ENCODE peak calls at places on chromosomes 4 and X, in four cellular contexts. W is ovary, H is GM12865, N is BE2C. U is an unnamed sample.
A peak's percentile ranks its signal among the peaks of the same experiment; 100 is the strongest.

GRCh38 chr4:41660350-41660749 is 88.2 kb downstream of the PHOX2B start:
- DNase-seq in W (no peak), H (no peak), N (no peak), U (no peak)

GRCh38 chr4:25694466-25694865 is 38.8 kb downstream of the SLC34A2 start:
- DNase-seq in H (no peak), N (no peak), W (no peak), U (no peak)

GRCh38 chr4:98744372-98745150 is 86.2 kb upstream of the TSPAN5 start:
- DNase-seq in H (no peak), N (no peak), W (no peak), U (no peak)

GRCh38 chrX:136589966-136590365 is 58.0 kb downstream of the VGLL1 start:
- DNase-seq in H (no peak), N (no peak), W (no peak), U (no peak)

GRCh38 chr4:24642941-24643628 is 58.7 kb upstream of the DHX15 start:
- DNase-seq in H (no peak), N (no peak), W (no peak), U (no peak)

GRCh38 chr4:185933078-185933581 is 121.1 kb upstream of the SORBS2 start:
- DNase-seq in W (no peak), N (peak; percentile 52), H (no peak), U (peak; percentile 23)

GRCh38 chr4:126604273-126604867 is 1028.4 kb upstream of the INTU start:
- DNase-seq in H (peak; percentile 29), W (no peak), N (peak; percentile 47), U (no peak)

GRCh38 chr4:40844261-40844660 is 94.5 kb downstream of the NSUN7 start:
- DNase-seq in N (no peak), H (no peak), W (no peak), U (no peak)

GRCh38 chr4:116925900-116926457 is 159.4 kb downstream of the TRAM1L1 start:
- DNase-seq in N (peak; percentile 13), W (no peak), H (no peak), U (peak; percentile 19)

GRCh38 chrX:12440245-12440644 is 302.0 kb downstream of the FRMPD4 start:
- DNase-seq in H (no peak), N (no peak), W (no peak), U (no peak)

GRCh38 chrX:100316987-100317386 is 93.1 kb downstream of the PCDH19 start:
- DNase-seq in N (no peak), H (no peak), W (no peak), U (no peak)

GRCh38 chr4:105607876-105608275 is 55.5 kb downstream of the ARHGEF38 start:
- DNase-seq in H (no peak), W (no peak), N (no peak), U (no peak)

GRCh38 chr4:47528651-47529050 is 43.6 kb downstream of the ATP10D start:
- DNase-seq in H (no peak), N (no peak), W (no peak), U (no peak)

GRCh38 chr4:37533286-37534033 is 152.7 kb downstream of the RELL1 start:
- DNase-seq in W (no peak), H (no peak), N (no peak), U (no peak)

GRCh38 chr4:52173470-52174055 is 122.5 kb downstream of the SPATA18 start:
- DNase-seq in W (peak; percentile 35), H (no peak), N (no peak), U (peak; percentile 83)

GRCh38 chrX:132270699-132271098 is 51.5 kb upstream of the RAP2C start:
- DNase-seq in N (no peak), H (no peak), W (no peak), U (peak; percentile 64)

GRCh38 chr4:25330905-25331816 is 18.6 kb downstream of the ZCCHC4 start:
- DNase-seq in H (peak; percentile 31), N (no peak), W (no peak), U (no peak)

GRCh38 chr4:125666635-125667034 is 351.9 kb downstream of the FAT4 start:
- DNase-seq in N (no peak), H (no peak), W (no peak), U (no peak)

GRCh38 chr4:1871471-1872021 is 353 bp downstream of the NSD2 start:
- DNase-seq in W (peak; percentile 59), H (no peak), N (no peak), U (no peak)

GRCh38 chr4:9771069-9771468 is 10.4 kb upstream of the DRD5 start:
- DNase-seq in W (no peak), H (no peak), N (no peak), U (no peak)

GRCh38 chr4:181569553-181569952 is 673.6 kb upstream of the TENM3 start:
- DNase-seq in W (no peak), N (no peak), H (peak; percentile 36), U (no peak)

GRCh38 chrX:103211012-103211715 is 3.7 kb upstream of the BEX4 start:
- DNase-seq in H (peak; percentile 36), W (peak; percentile 36), N (peak; percentile 50), U (no peak)

GRCh38 chr4:113832795-113833194 is 71.3 kb upstream of the CAMK2D start:
- DNase-seq in W (no peak), H (no peak), N (no peak), U (no peak)

GRCh38 chrX:40996886-40997530 is 88.2 kb upstream of the USP9X start:
- DNase-seq in H (peak; percentile 31), W (no peak), N (peak; percentile 17), U (no peak)
- H3K4me3 ChIP-seq in H (no peak overlapping the region), W (no peak overlapping the region), N (peak overlapping the region; percentile 38), U (peak overlapping the region; percentile 29)

GRCh38 chr4:76590847-76591281 is 155.8 kb downstream of the SHROOM3 start:
- DNase-seq in N (no peak), H (no peak), W (no peak), U (no peak)

GRCh38 chr4:76589402-76589801 is 154.4 kb downstream of the SHROOM3 start:
- DNase-seq in N (no peak), W (no peak), H (no peak), U (no peak)

GRCh38 chr4:76589872-76590846 is 155.1 kb downstream of the SHROOM3 start:
- DNase-seq in H (no peak), W (no peak), N (no peak), U (peak; percentile 26)

GRCh38 chr4:76585897-76586360 is 150.9 kb downstream of the SHROOM3 start:
- DNase-seq in W (no peak), H (peak; percentile 84), N (no peak), U (peak; percentile 88)

GRCh38 chr4:76588268-76588667 is 153.2 kb downstream of the SHROOM3 start:
- DNase-seq in W (no peak), H (no peak), N (no peak), U (no peak)
- H3K4me3 ChIP-seq in W (no peak overlapping the region), H (no peak overlapping the region), N (no peak overlapping the region), U (no peak overlapping the region)

GRCh38 chrX:67544281-67544680 is 460 bp downstream of the AR start:
- DNase-seq in H (no peak), N (no peak), W (peak; percentile 50), U (peak; percentile 71)
- H3K4me3 ChIP-seq in H (no peak overlapping the region), N (no peak overlapping the region), W (peak overlapping the region; percentile 54), U (peak overlapping the region; percentile 63)

GRCh38 chrX:30576881-30577280 is 685 bp downstream of the TASL start:
- DNase-seq in N (no peak), W (no peak), H (peak; percentile 22), U (no peak)
- H3K4me3 ChIP-seq in N (no peak overlapping the region), W (no peak overlapping the region), H (peak overlapping the region; percentile 83), U (no peak overlapping the region)

GRCh38 chr4:5887011-5887360 is 5.9 kb downstream of the CRMP1 start:
- DNase-seq in N (no peak), H (no peak), W (no peak), U (no peak)
- H3K4me3 ChIP-seq in N (peak overlapping the region; percentile 93), H (no peak overlapping the region), W (peak overlapping the region; percentile 50), U (no peak overlapping the region)

GRCh38 chr4:152044341-152044740 is 283.5 kb upstream of the GATB start:
- DNase-seq in W (no peak), N (no peak), H (no peak), U (no peak)

GRCh38 chr4:152045397-152045780 is 284.6 kb upstream of the GATB start:
- DNase-seq in H (no peak), W (no peak), N (no peak), U (no peak)

GRCh38 chr4:152047451-152047850 is 286.6 kb upstream of the GATB start:
- DNase-seq in W (no peak), H (no peak), N (no peak), U (no peak)

GRCh38 chr4:152050098-152050497 is 289.3 kb upstream of the GATB start:
- DNase-seq in H (no peak), W (no peak), N (no peak), U (no peak)

GRCh38 chr4:152045781-152046571 is 285.2 kb upstream of the GATB start:
- DNase-seq in H (no peak), N (peak; percentile 13), W (peak; percentile 36), U (peak; percentile 65)
- H3K4me3 ChIP-seq in H (no peak overlapping the region), N (no peak overlapping the region), W (no peak overlapping the region), U (no peak overlapping the region)

U was measured in right cardiac atrium.